ENCODE peak calls at places on chromosomes 7 and 10, in five cellular contexts. E, M, H, V and K are unnamed samples.

GRCh38 chr10:44660271-44660670 is 250.9 kb upstream of the TMEM72 start:
- DNase-seq in M (peak), V (no peak), H (peak), E (no peak), K (no peak)

GRCh38 chr7:150420242-150420641 is 30.2 kb upstream of the GIMAP8 start:
- DNase-seq in M (no peak), E (no peak), H (no peak), V (no peak), K (no peak)

GRCh38 chr7:108419961-108420360 is 36.3 kb downstream of the NRCAM start:
- DNase-seq in V (no peak), M (no peak), E (no peak), H (no peak), K (no peak)

GRCh38 chr10:36462194-36462593 is 663.2 kb upstream of the ANKRD30A start:
- DNase-seq in V (no peak), E (no peak), M (peak), H (no peak), K (no peak)

GRCh38 chr7:122710951-122711350 is 8.2 kb upstream of the RNF148 start:
- DNase-seq in H (no peak), M (no peak), E (no peak), V (no peak), K (no peak)

GRCh38 chr7:70316745-70317144 is 718.5 kb downstream of the AUTS2 start:
- DNase-seq in M (no peak), H (no peak), V (no peak), E (no peak), K (peak)

GRCh38 chr10:102718220-102718619 is 3.8 kb downstream of the SFXN2 start:
- DNase-seq in E (no peak), H (peak), V (no peak), M (peak), K (no peak)

GRCh38 chr10:124403548-124403947 is 15.2 kb downstream of the OAT start:
- DNase-seq in E (peak), H (peak), V (no peak), M (peak), K (peak)

GRCh38 chr7:111718886-111719285 is 156.6 kb upstream of the IMMP2L start:
- DNase-seq in E (no peak), H (no peak), M (no peak), V (no peak), K (no peak)

GRCh38 chr10:103714232-103714891 is 141.0 kb downstream of the SH3PXD2A start:
- DNase-seq in H (no peak), V (no peak), E (no peak), M (no peak), K (no peak)

GRCh38 chr7:121278120-121279021 is 50.4 kb upstream of the WNT16 start:
- DNase-seq in H (no peak), M (peak), E (peak), V (no peak), K (no peak)

GRCh38 chr7:84479059-84479458 is 284.5 kb upstream of the SEMA3A start:
- DNase-seq in M (no peak), E (no peak), V (no peak), H (no peak), K (no peak)

GRCh38 chr10:133247681-133248333 is 10.2 kb downstream of the VENTX start:
- DNase-seq in V (no peak), H (no peak), M (no peak), E (no peak), K (no peak)

GRCh38 chr10:78617633-78618032 is 451.1 kb upstream of the ZMIZ1 start:
- DNase-seq in E (no peak), M (no peak), H (no peak), V (no peak), K (no peak)

GRCh38 chr7:158834799-158835784 is 5.8 kb upstream of the ESYT2 start:
- DNase-seq in E (no peak), V (no peak), M (no peak), H (no peak), K (no peak)

GRCh38 chr7:50697686-50698085 is 85.0 kb downstream of the GRB10 start:
- DNase-seq in E (no peak), V (no peak), M (no peak), H (no peak), K (no peak)

GRCh38 chr7:83849135-83849534 is 200.2 kb upstream of the SEMA3E start:
- DNase-seq in H (peak), M (no peak), V (no peak), E (no peak), K (no peak)

GRCh38 chr7:47979832-47980181 is 392 bp upstream of the HUS1 start:
- DNase-seq in H (no peak), M (no peak), V (no peak), E (no peak), K (no peak)

GRCh38 chr10:110993024-110993693 is 73.8 kb downstream of the SHOC2 start:
- DNase-seq in E (no peak), M (peak), H (peak), V (no peak), K (peak)

GRCh38 chr7:46157414-46157813 is 236.3 kb upstream of the IGFBP3 start:
- DNase-seq in M (no peak), E (no peak), V (no peak), H (no peak), K (no peak)

GRCh38 chr7:48938539-48938938 is 14.2 kb downstream of the CDC14C start:
- DNase-seq in M (no peak), H (no peak), E (no peak), V (no peak), K (no peak)

GRCh38 chr10:61283489-61284221 is 169.5 kb downstream of the TMEM26 start:
- DNase-seq in E (no peak), H (peak), M (no peak), V (no peak), K (no peak)

GRCh38 chr7:24834150-24834798 is 77.0 kb upstream of the GSDME start:
- DNase-seq in M (no peak), E (peak), V (no peak), H (no peak), K (no peak)

GRCh38 chr7:17523813-17524741 is 225.6 kb downstream of the AHR start:
- DNase-seq in V (no peak), M (peak), E (no peak), H (no peak), K (no peak)

GRCh38 chr10:48266528-48266927 is 8.0 kb downstream of the FRMPD2 start:
- DNase-seq in V (no peak), H (no peak), E (peak), M (no peak), K (peak)

GRCh38 chr10:17923728-17924127 is 28.0 kb upstream of the SLC39A12 start:
- DNase-seq in M (peak), E (no peak), H (peak), V (no peak), K (no peak)

GRCh38 chr10:93080350-93081046 is 6.8 kb downstream of the CYP26A1 start:
- DNase-seq in M (peak), E (peak), V (peak), H (no peak), K (peak)

GRCh38 chr7:81158189-81158588 is 239.3 kb upstream of the SEMA3C start:
- DNase-seq in H (no peak), V (no peak), M (no peak), E (no peak), K (no peak)

GRCh38 chr10:124064676-124065075 is 28.7 kb downstream of the CHST15 start:
- DNase-seq in H (no peak), E (no peak), M (no peak), V (no peak), K (peak)

GRCh38 chr7:50978633-50979215 is 196.0 kb upstream of the GRB10 start:
- DNase-seq in E (no peak), H (no peak), V (no peak), M (no peak), K (no peak)

GRCh38 chr7:157086508-157087187 is 52.1 kb upstream of the UBE3C start:
- DNase-seq in H (no peak), V (no peak), E (no peak), M (no peak), K (no peak)

GRCh38 chr10:132520147-132520811 is 17.3 kb upstream of the INPP5A start:
- DNase-seq in E (no peak), M (peak), V (no peak), H (peak), K (no peak)

GRCh38 chr10:794382-794956 is 105.0 kb upstream of the DIP2C start:
- DNase-seq in H (no peak), E (no peak), M (peak), V (no peak), K (no peak)

GRCh38 chr10:101938316-101939272 is 95.0 kb upstream of the KCNIP2 start:
- DNase-seq in M (peak), H (peak), E (no peak), V (no peak), K (no peak)

GRCh38 chr7:16484453-16485158 is 19.1 kb upstream of the SOSTDC1 start:
- DNase-seq in V (no peak), E (no peak), M (peak), H (peak), K (no peak)

GRCh38 chr7:153388611-153389010 is 629.1 kb downstream of the ACTR3B start:
- DNase-seq in E (no peak), M (no peak), H (no peak), V (no peak), K (no peak)

GRCh38 chr7:45920543-45921380 is at the start of gene IGFBP3:
- DNase-seq in M (peak), E (no peak), H (peak), V (no peak), K (no peak)

GRCh38 chr10:113540845-113541553 is 11.9 kb upstream of the HABP2 start:
- DNase-seq in E (no peak), V (no peak), H (no peak), M (no peak), K (no peak)

GRCh38 chr7:90594791-90595317 is 1.3 kb upstream of the CDK14 start:
- DNase-seq in V (no peak), M (peak), H (peak), E (no peak), K (no peak)

DNA sequence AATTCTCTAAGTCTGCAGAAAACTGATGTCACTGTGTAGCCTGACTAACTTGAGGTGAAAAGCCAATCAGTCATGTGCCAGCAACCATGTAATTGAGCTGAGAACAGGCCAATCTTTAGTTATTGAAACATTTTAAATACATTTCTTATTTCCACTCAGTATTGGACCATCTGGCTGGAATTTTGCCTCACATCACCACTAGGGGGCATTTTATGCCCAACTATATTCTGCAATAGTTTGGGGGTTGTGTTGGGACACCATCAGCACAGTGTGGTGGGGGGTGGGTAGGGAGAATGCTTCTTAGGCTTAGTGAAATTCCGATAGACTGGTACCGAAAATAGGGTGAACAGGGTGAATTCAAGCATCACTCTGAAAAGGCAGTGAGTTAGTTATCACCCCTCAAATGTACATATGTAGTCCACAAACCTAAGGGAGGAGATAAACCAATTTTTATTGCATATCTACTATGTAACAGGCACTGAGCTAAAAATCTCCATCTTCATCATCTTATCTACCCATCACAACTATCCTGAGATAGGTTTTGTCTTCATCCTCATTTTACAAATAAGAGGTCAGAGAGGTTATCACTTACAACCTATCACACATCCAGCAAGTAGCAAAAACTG is 17.8 kb downstream of the NPSR1 start:
- DNase-seq in M (no peak), E (peak), V (no peak), H (no peak), K (peak)
- TF ChIP-seq CTCF in M (peak), E (peak), V (no peak), H (peak), K (peak)

DNA sequence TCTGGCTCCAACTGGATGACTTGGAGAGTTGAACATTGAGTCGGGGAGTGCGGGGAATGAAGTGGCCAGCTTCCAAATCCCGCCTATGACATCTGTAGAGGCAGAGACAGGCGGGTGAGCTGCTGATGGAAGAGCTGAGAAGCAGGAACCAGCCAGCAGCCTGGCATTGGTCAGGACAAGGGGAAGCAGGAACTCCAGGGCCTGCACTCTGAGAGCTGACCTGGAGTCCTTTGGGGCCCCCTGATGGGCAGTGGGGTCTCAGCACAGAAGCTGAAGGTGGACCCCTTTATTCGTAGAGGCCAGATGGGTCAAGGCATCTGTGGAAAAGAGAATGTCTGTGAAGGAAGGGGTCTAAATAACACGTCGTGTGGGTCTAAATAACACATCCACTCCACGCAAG is 57.0 kb downstream of the SEC61G start:
- DNase-seq in V (no peak), E (no peak), H (no peak), M (no peak), K (no peak)
- TF ChIP-seq CTCF in V (no peak), E (no peak), H (no peak), M (no peak), K (no peak)

GRCh38 chr10:3452234-3452633 is 279.7 kb upstream of the PITRM1 start:
- DNase-seq in M (peak), V (no peak), H (peak), E (no peak), K (no peak)
- TF ChIP-seq CTCF in M (peak), V (peak), H (peak), E (no peak), K (no peak)

GRCh38 chr7:40761757-40762342 is 627.0 kb downstream of the SUGCT start:
- DNase-seq in V (no peak), E (no peak), M (peak), H (no peak), K (no peak)
- TF ChIP-seq CTCF in V (no peak), E (no peak), M (peak), H (peak), K (no peak)

GRCh38 chr10:120634629-120635028 is 177.6 kb downstream of the PLPP4 start:
- DNase-seq in M (no peak), V (no peak), E (no peak), H (no peak), K (no peak)
- TF ChIP-seq CTCF in M (no peak), V (no peak), E (no peak), H (no peak), K (no peak)

GRCh38 chr10:29470355-29470705 is 164.4 kb downstream of the SVIL start:
- DNase-seq in H (no peak), V (no peak), M (no peak), E (no peak), K (peak)
- TF ChIP-seq CTCF in H (no peak), V (no peak), M (peak), E (no peak), K (peak)